ENCODE peak calls at places on chromosomes 6 and 20, in four cellular contexts. I is GM20000, M is AG04450, S is astrocyte of the spinal cord. G is an unnamed sample.

GRCh38 chr6:11179088-11179977 is 53.1 kb downstream of the NEDD9 start:
- DNase-seq in S (no peak), M (no peak), I (no peak), G (no peak)

GRCh38 chr6:135182993-135183531 is 2.0 kb downstream of the MYB start:
- DNase-seq in S (no peak), M (no peak), I (peak; percentile 87), G (no peak)

GRCh38 chr6:167984144-167984719 is 13.2 kb upstream of the KIF25 start:
- DNase-seq in S (no peak), I (no peak), M (no peak), G (no peak)

GRCh38 chr20:6769953-6770831 is 2.7 kb downstream of the BMP2 start:
- DNase-seq in S (peak; percentile 37), I (peak; percentile 17), M (no peak), G (no peak)

GRCh38 chr6:106974337-106974998 is at the start of gene CD24:
- DNase-seq in M (no peak), S (peak; percentile 32), I (peak; percentile 21), G (no peak)

GRCh38 chr6:105209950-105210706 is 30.3 kb upstream of the POPDC3 start:
- DNase-seq in I (no peak), S (peak; percentile 83), M (peak; percentile 33), G (peak; percentile 37)

GRCh38 chr6:3176562-3177355 is 19.4 kb upstream of the TUBB2A start:
- DNase-seq in S (peak; percentile 91), I (no peak), M (peak; percentile 80), G (no peak)

GRCh38 chr6:131660195-131660594 is 23.1 kb downstream of the ENPP3 start:
- DNase-seq in M (no peak), S (peak; percentile 6), I (no peak), G (no peak)

GRCh38 chr20:46354920-46355654 is 46.8 kb upstream of the CDH22 start:
- DNase-seq in M (no peak), I (no peak), S (no peak), G (no peak)

GRCh38 chr6:14883921-14884320 is 361.9 kb upstream of the JARID2 start:
- DNase-seq in I (no peak), S (peak; percentile 18), M (no peak), G (peak; percentile 29)

GRCh38 chr6:87251225-87251624 is 71.2 kb upstream of the SMIM8 start:
- DNase-seq in S (no peak), M (no peak), I (no peak), G (no peak)

GRCh38 chr6:38955876-38956275 is 92.7 kb upstream of the GLP1R start:
- DNase-seq in M (no peak), S (no peak), I (no peak), G (no peak)

GRCh38 chr6:7769702-7770101 is 43.8 kb downstream of the BMP6 start:
- DNase-seq in I (no peak), M (no peak), S (peak; percentile 19), G (no peak)

GRCh38 chr6:105648276-105648675 is 245.4 kb upstream of the PREP start:
- DNase-seq in I (no peak), S (no peak), M (no peak), G (no peak)

GRCh38 chr6:78810146-78810545 is 57.2 kb upstream of the IRAK1BP1 start:
- DNase-seq in M (peak; percentile 4), S (peak; percentile 46), I (peak; percentile 20), G (peak; percentile 1)

GRCh38 chr6:14871196-14871595 is 374.7 kb upstream of the JARID2 start:
- DNase-seq in I (no peak), S (no peak), M (no peak), G (no peak)

GRCh38 chr6:35634316-35634715 is 54.4 kb downstream of the FKBP5 start:
- DNase-seq in M (no peak), S (no peak), I (no peak), G (no peak)

GRCh38 chr20:32570401-32571190 is 14.5 kb downstream of the NOL4L start:
- DNase-seq in S (peak; percentile 72), I (no peak), M (no peak), G (no peak)

GRCh38 chr20:50052550-50052949 is 60.4 kb downstream of the UBE2V1 start:
- DNase-seq in M (no peak), I (no peak), S (no peak), G (no peak)

GRCh38 chr6:137261393-137262154 is 42.4 kb upstream of the IFNGR1 start:
- DNase-seq in M (peak; percentile 34), I (peak; percentile 32), S (peak; percentile 70), G (no peak)

GRCh38 chr6:34132486-34133185 is 13.3 kb downstream of the GRM4 start:
- DNase-seq in M (no peak), I (peak; percentile 60), S (peak; percentile 32), G (no peak)

GRCh38 chr20:64150756-64151633 is 13.3 kb upstream of the MYT1 start:
- DNase-seq in M (no peak), S (no peak), I (no peak), G (no peak)

GRCh38 chr6:39377530-39377929 is 55.0 kb upstream of the KCNK16 start:
- DNase-seq in I (peak; percentile 45), M (no peak), S (peak; percentile 76), G (peak; percentile 65)

GRCh38 chr20:37640600-37641561 is 52.9 kb upstream of the CTNNBL1 start:
- DNase-seq in S (no peak), I (no peak), M (no peak), G (no peak)

GRCh38 chr20:17541996-17542395 is 10.8 kb upstream of the BFSP1 start:
- DNase-seq in S (peak; percentile 77), M (no peak), I (no peak), G (no peak)

GRCh38 chr20:37577972-37578371 is 50.3 kb upstream of the BLCAP start:
- DNase-seq in M (no peak), I (no peak), S (no peak), G (no peak)

GRCh38 chr20:44080646-44081267 is 106.2 kb downstream of the JPH2 start:
- DNase-seq in I (peak; percentile 84), M (peak; percentile 61), S (peak; percentile 78), G (peak; percentile 35)

GRCh38 chr20:38342196-38342595 is 4.1 kb upstream of the LBP start:
- DNase-seq in I (no peak), S (no peak), M (no peak), G (no peak)

GRCh38 chr20:38114353-38114791 is 50.7 kb downstream of the TGM2 start:
- DNase-seq in M (no peak), I (no peak), S (peak; percentile 67), G (no peak)

GRCh38 chr6:24987439-24987838 is 51.7 kb upstream of the RIPOR2 start:
- DNase-seq in M (no peak), I (no peak), S (no peak), G (no peak)

GRCh38 chr6:83615025-83615999 is 93.6 kb downstream of the SNAP91 start:
- DNase-seq in M (peak; percentile 1), S (peak; percentile 46), I (peak; percentile 8), G (no peak)

DNA sequence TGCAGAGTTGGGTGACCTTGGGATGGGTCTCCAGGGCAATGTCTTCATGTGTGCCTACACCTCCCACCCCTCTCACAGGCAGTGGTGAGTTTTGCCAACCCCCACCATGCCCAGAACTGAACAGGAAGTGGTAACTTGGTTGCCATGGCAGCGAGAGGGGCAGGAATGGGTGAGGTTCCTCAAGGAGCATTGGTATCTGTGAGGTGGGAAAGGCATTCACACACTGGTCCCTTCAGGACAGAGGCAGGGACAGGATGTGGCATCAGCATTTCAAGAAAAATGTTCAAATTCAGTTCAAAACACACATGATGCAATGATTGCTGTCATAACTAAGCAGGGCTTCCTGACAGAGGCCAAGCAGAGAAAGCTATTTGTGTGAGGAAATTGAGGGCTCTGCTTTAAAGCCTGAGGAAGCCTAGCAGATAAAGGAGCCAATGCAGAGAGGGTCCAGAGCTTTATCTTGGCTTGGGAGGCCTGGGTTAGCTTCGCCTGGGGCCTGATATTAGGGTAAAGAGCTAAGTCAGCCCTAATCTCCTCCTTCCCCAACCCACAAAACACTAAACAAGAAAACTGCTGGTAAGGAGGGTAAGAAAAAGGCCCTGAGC is 551 bp downstream of the TREML2 start:
- DNase-seq in S (no peak), M (no peak), I (peak; percentile 29), G (no peak)
- TF ChIP-seq CTCF in S (no peak), M (no peak), I (no peak), G (no peak)

GRCh38 chr6:160042788-160043301 is 74.0 kb downstream of the IGF2R start:
- DNase-seq in M (no peak), S (peak; percentile 77), I (no peak), G (no peak)
- TF ChIP-seq CTCF in M (no peak), S (no peak), I (no peak), G (no peak)

DNA sequence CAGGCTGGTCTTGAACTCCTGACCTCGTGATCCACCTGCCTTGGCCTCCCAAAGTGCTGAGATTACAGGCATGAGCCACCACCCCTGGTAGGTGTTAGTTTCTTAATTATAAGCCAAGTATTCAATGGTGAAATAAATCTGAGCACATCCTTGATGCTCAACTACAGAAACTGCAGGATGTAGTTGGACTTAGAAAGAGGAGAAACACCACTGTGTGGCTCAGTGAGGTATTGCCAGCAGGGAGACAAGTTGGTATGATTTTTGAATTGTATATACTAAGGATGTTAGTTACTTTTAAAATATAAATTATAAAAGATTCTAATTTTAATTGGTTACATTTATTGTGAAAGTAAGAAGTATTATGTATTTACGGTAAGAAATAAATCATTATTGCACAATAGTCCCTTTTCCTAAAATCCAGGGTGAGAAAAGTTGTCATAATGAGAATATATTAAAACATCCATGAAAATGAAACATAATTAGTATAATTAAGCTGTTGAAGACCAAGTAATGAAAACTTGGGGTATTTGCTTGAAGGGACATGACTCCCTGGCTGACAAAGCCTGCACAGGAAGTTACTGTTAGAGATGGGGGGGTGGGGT is 17.6 kb downstream of the SLC18B1 start:
- DNase-seq in M (no peak), I (peak; percentile 6), S (peak; percentile 45), G (no peak)
- TF ChIP-seq CTCF in M (peak; percentile 73), I (no peak), S (peak; percentile 59), G (peak; percentile 57)

GRCh38 chr6:28134716-28135115 is 7.0 kb upstream of the ZKSCAN8 start:
- DNase-seq in S (no peak), M (no peak), I (no peak), G (no peak)

GRCh38 chr6:28137458-28138020 is 4.1 kb upstream of the ZKSCAN8 start:
- DNase-seq in I (peak; percentile 50), S (no peak), M (no peak), G (no peak)

GRCh38 chr6:28135393-28135792 is 6.3 kb upstream of the ZKSCAN8 start:
- DNase-seq in M (no peak), S (no peak), I (no peak), G (no peak)

GRCh38 chr6:28134015-28134414 is 7.7 kb upstream of the ZKSCAN8 start:
- DNase-seq in I (no peak), S (peak; percentile 35), M (no peak), G (no peak)

DNA sequence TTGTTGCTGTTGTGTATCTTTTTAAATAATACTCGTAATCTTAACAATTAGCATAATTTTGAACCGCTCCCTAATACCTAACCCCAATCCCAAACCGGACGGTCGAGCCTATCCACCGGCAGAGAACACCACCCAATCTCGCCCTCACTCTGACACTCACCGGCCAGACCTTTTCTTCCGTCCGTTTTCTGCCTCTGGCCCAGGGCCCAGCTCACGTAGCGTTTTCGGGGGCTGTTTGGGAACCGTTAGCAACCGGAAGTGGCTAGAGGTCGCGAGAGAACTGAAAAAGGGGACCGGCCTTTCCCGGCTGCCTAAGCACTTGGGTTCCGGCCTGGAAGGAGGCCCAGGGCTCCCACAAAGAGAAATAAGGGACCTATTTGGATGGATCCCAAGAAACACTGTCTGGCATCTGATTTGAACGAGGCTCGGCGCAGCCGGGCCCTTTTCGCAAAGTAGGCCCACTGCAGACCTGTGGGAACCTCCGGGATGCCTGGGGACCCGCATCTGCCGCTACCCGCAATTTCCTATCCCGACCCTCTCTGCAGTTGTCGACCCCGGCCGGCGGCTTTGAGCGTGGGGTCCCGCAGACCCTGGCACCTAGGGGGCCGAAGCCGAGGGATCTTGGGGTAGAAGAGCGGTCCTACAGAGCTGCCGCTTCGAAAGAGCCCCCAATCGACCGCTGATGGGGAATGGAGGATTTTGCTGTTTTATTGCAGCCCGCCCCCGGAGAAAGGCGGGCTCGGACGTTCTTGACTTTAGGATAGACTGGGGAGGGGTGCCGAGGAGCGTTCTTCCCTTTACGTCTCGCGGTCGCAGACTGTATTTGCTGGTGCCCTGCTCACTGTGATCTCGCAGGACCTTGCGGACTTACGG is 4.9 kb upstream of the ZKSCAN8 start:
- DNase-seq in S (peak; percentile 96), M (peak; percentile 94), I (peak; percentile 70), G (peak; percentile 93)
- TF ChIP-seq CTCF in S (no peak), M (no peak), I (no peak), G (no peak)